ENCODE peak calls at places on chromosome 7, in seven cellular contexts. S is HCT116, X is SK-N-SH, B is HepG2, W is GM12878, Z is K562, R is H1. J is an unnamed sample.

GRCh38 chr7:116173051-116174028 is 37.0 kb upstream of the TES start:
- DNase-seq in S (peak; percentile 55), X (peak; percentile 38), B (peak; percentile 77), W (no peak), Z (peak; percentile 43), R (no peak), J (no peak)

GRCh38 chr7:151836191-151836926 is 40.6 kb downstream of the PRKAG2 start:
- DNase-seq in S (no peak), X (no peak), B (no peak), W (no peak), Z (no peak), R (no peak), J (no peak)

GRCh38 chr7:106345421-106346166 is 60.8 kb upstream of the NAMPT start:
- DNase-seq in S (no peak), X (no peak), B (no peak), W (no peak), Z (no peak), R (no peak), J (no peak)

GRCh38 chr7:108178393-108178792 is 48.2 kb upstream of the LAMB4 start:
- DNase-seq in S (no peak), X (no peak), B (no peak), W (no peak), Z (no peak), R (no peak), J (no peak)

GRCh38 chr7:36651404-36651803 is 72.9 kb downstream of the AOAH start:
- DNase-seq in S (no peak), X (no peak), B (no peak), W (no peak), Z (no peak), R (no peak), J (no peak)

GRCh38 chr7:115975766-115976165 is 54.8 kb downstream of the TFEC start:
- DNase-seq in S (no peak), X (no peak), B (no peak), W (no peak), Z (no peak), R (no peak), J (no peak)

GRCh38 chr7:127885843-127886242 is 145.4 kb downstream of the LRRC4 start:
- DNase-seq in S (no peak), X (no peak), B (no peak), W (no peak), Z (peak; percentile 77), R (no peak), J (no peak)

GRCh38 chr7:44574286-44574872 is 671 bp upstream of the DDX56 start:
- DNase-seq in S (no peak), X (no peak), B (no peak), W (no peak), Z (no peak), R (no peak), J (no peak)

GRCh38 chr7:51034531-51035264 is 252.0 kb upstream of the GRB10 start:
- DNase-seq in S (no peak), X (no peak), B (no peak), W (no peak), Z (no peak), R (no peak), J (no peak)

GRCh38 chr7:107105591-107106245 is 61.2 kb downstream of the PRKAR2B start:
- DNase-seq in S (no peak), X (no peak), B (no peak), W (no peak), Z (no peak), R (no peak), J (no peak)

GRCh38 chr7:10412426-10413019 is 561.1 kb upstream of the PHF14 start:
- DNase-seq in S (peak; percentile 16), X (peak; percentile 44), B (peak; percentile 30), W (no peak), Z (peak; percentile 36), R (no peak), J (peak; percentile 74)

GRCh38 chr7:43700059-43700501 is 29.2 kb downstream of the COA1 start:
- DNase-seq in S (peak; percentile 31), X (peak; percentile 59), B (peak; percentile 46), W (no peak), Z (peak; percentile 28), R (no peak), J (no peak)

GRCh38 chr7:33243319-33243881 is 114.0 kb downstream of the BBS9 start:
- DNase-seq in S (peak; percentile 26), X (peak; percentile 57), B (peak; percentile 48), W (no peak), Z (peak; percentile 41), R (no peak), J (peak; percentile 34)

GRCh38 chr7:136600475-136600874 is 268.0 kb upstream of the CHRM2 start:
- DNase-seq in S (no peak), X (no peak), B (no peak), W (no peak), Z (no peak), R (no peak), J (no peak)

GRCh38 chr7:8176370-8177081 is 85.4 kb downstream of the ICA1 start:
- DNase-seq in S (no peak), X (no peak), B (no peak), W (peak; percentile 96), Z (no peak), R (no peak), J (no peak)

GRCh38 chr7:91519241-91520200 is 255.3 kb downstream of the FZD1 start:
- DNase-seq in S (no peak), X (no peak), B (no peak), W (no peak), Z (no peak), R (no peak), J (no peak)

GRCh38 chr7:112802406-112802805 is 12.2 kb upstream of the TMEM168 start:
- DNase-seq in S (no peak), X (no peak), B (no peak), W (no peak), Z (no peak), R (no peak), J (no peak)

GRCh38 chr7:106865130-106866115 is at the start of gene PIK3CG:
- DNase-seq in S (no peak), X (no peak), B (no peak), W (peak; percentile 41), Z (peak; percentile 67), R (no peak), J (no peak)

GRCh38 chr7:26813426-26813825 is 51.0 kb downstream of the SKAP2 start:
- DNase-seq in S (no peak), X (no peak), B (peak; percentile 64), W (no peak), Z (no peak), R (no peak), J (no peak)

GRCh38 chr7:155807805-155808550 is 4.3 kb downstream of the SHH start:
- DNase-seq in S (no peak), X (no peak), B (peak; percentile 85), W (no peak), Z (no peak), R (no peak), J (no peak)

GRCh38 chr7:112001089-112001826 is 204.9 kb downstream of the DOCK4 start:
- DNase-seq in S (peak; percentile 37), X (no peak), B (peak; percentile 26), W (no peak), Z (no peak), R (no peak), J (no peak)

GRCh38 chr7:148507741-148508285 is 82.8 kb upstream of the C7orf33 start:
- DNase-seq in S (no peak), X (no peak), B (no peak), W (no peak), Z (no peak), R (no peak), J (no peak)

GRCh38 chr7:148567524-148567923 is 23.0 kb upstream of the C7orf33 start:
- DNase-seq in S (no peak), X (no peak), B (no peak), W (no peak), Z (no peak), R (no peak), J (no peak)

GRCh38 chr7:27576360-27576944 is 86.2 kb downstream of the HIBADH start:
- DNase-seq in S (peak; percentile 29), X (peak; percentile 41), B (peak; percentile 21), W (no peak), Z (peak; percentile 28), R (no peak), J (peak; percentile 68)

GRCh38 chr7:28296571-28297483 is 115.5 kb upstream of the CREB5 start:
- DNase-seq in S (peak; percentile 55), X (no peak), B (no peak), W (no peak), Z (peak; percentile 33), R (peak; percentile 80), J (peak; percentile 43)

GRCh38 chr7:67462781-67463191 is 466.2 kb downstream of the TYW1 start:
- DNase-seq in S (no peak), X (peak; percentile 88), B (no peak), W (no peak), Z (no peak), R (no peak), J (peak; percentile 26)
- TF ChIP-seq JUND in S (no peak), X (no peak), B (no peak), W (no peak), Z (no peak), R (no peak), J (no peak)

DNA sequence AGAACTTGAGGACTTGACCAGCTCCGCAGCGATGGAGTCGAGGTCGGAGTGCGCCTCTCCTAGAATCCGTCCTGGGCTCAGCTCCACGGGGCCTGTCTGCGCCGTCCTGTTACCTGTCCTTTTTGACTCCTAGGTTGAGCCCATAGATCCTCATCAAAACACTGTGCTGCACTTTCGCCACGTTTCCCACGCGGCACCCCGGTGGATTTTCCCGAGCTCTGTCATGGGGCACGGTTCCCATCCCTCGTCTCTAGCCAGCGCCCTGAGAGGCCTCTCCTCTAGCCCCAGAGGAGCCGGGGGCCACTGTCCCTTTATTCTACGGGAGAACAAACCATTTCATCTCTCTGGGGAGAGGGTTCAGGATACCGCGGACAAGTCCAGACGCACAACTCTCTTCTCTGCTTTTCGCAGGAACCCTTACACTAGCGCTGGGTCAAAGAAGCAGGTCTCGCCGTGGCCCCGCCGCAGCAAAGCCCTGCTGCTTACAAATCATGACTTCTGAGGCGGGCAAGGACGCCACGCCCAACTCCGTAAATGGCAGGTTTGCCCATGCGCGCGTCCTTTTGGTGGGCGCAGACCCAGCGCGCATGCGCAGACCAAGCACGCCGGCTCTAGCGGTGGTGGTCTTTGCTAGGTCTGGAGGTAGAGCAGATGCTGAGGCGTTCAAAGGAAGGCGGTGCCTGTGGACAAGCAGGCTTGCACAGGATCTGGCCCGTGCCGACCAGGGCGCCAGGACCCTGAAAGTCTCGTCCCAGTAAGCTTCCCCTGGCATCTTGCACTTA is 10.3 kb upstream of the ANKRD7 start:
- DNase-seq in S (no peak), X (peak; percentile 96), B (no peak), W (peak; percentile 33), Z (no peak), R (no peak), J (no peak)
- TF ChIP-seq JUND in S (no peak), X (no peak), B (no peak), W (no peak), Z (no peak), R (no peak), J (no peak)

GRCh38 chr7:130844811-130845580 is 111.0 kb upstream of the KLF14 start:
- DNase-seq in S (peak; percentile 87), X (no peak), B (no peak), W (no peak), Z (no peak), R (no peak), J (no peak)
- TF ChIP-seq JUND in S (no peak), X (no peak), B (no peak), W (no peak), Z (no peak), R (no peak), J (no peak)

DNA sequence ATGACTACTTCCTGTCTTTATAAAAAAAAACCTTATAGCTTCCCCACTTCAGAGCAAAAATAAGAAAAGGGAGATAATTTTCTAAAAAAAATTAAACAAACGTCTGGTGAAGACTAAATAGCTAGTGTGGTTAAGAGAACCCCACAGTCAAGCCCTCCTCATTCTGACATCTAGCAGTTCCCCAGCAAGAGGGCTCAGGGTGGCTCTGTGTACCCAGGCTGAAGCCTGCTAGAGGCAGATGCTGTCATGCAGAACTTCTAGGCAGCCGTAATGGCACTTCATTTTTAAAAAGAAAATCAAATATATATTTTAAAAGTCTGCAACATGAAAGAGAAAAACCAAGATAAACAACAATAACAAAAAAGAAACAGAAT is 223.1 kb upstream of the KLF14 start:
- DNase-seq in S (no peak), X (no peak), B (no peak), W (no peak), Z (no peak), R (no peak), J (no peak)
- TF ChIP-seq JUND in S (no peak), X (no peak), B (no peak), W (no peak), Z (no peak), R (no peak), J (no peak)

J was measured in T47D.